ENCODE peak calls at places on chromosome 1, in eight cellular contexts. T is uterus, X is nephron progenitor cell, N is kidney epithelial cell, S is GM23338, B is WTC11, Z is pancreas, A is AG10803. Q is an unnamed sample.
A peak's percentile ranks its signal among the peaks of the same experiment; 100 is the strongest.

GRCh38 chr1:35049116-35049515 is 17.4 kb upstream of the ZMYM6 start:
- DNase-seq in Z (no peak), X (no peak), T (no peak), N (no peak), S (peak; percentile 34), A (peak; percentile 43), B (peak; percentile 26), Q (no peak)

GRCh38 chr1:234139966-234140365 is 233.3 kb upstream of the COA6 start:
- DNase-seq in X (no peak), T (no peak), Z (no peak), S (no peak), N (peak; percentile 82), A (peak; percentile 55), B (no peak), Q (no peak)

GRCh38 chr1:234608026-234608719 is 1.8 kb downstream of the IRF2BP2 start:
- DNase-seq in A (peak; percentile 93), B (peak; percentile 56), Z (peak; percentile 90), T (peak; percentile 73), X (peak; percentile 54), S (peak; percentile 64), N (peak; percentile 79), Q (peak; percentile 67)

GRCh38 chr1:109468903-109469302 is 2.6 kb downstream of the SYPL2 start:
- DNase-seq in S (no peak), T (no peak), A (no peak), X (no peak), B (no peak), N (no peak), Z (no peak), Q (no peak)

GRCh38 chr1:218494449-218494852 is 149.3 kb downstream of the TGFB2 start:
- DNase-seq in A (no peak), B (peak; percentile 60), T (no peak), Z (no peak), S (peak; percentile 78), N (no peak), X (no peak), Q (no peak)

GRCh38 chr1:220410681-220411080 is 117.3 kb upstream of the MARK1 start:
- DNase-seq in A (no peak), X (no peak), T (no peak), B (no peak), N (no peak), Z (no peak), S (no peak), Q (no peak)

GRCh38 chr1:223133301-223133823 is 9.7 kb downstream of the TLR5 start:
- DNase-seq in T (no peak), Z (no peak), B (no peak), X (no peak), A (no peak), S (no peak), N (no peak), Q (no peak)

GRCh38 chr1:173101589-173101988 is 50.8 kb upstream of the TNFSF18 start:
- DNase-seq in B (no peak), S (no peak), X (no peak), N (no peak), Z (no peak), A (no peak), T (no peak), Q (no peak)

GRCh38 chr1:237394263-237394662 is 352.3 kb downstream of the RYR2 start:
- DNase-seq in X (no peak), T (no peak), S (no peak), B (no peak), N (no peak), Z (no peak), A (no peak), Q (no peak)

GRCh38 chr1:153567621-153568366 is 2.1 kb upstream of the S100A2 start:
- DNase-seq in X (no peak), N (peak; percentile 94), T (no peak), Z (no peak), A (peak; percentile 28), B (no peak), S (peak; percentile 57), Q (peak; percentile 12)

GRCh38 chr1:219085988-219086387 is 87.7 kb upstream of the LYPLAL1 start:
- DNase-seq in T (no peak), B (no peak), A (peak; percentile 66), S (no peak), X (no peak), N (no peak), Z (no peak), Q (no peak)

GRCh38 chr1:1619917-1620361 is 4.6 kb downstream of the MIB2 start:
- DNase-seq in Z (peak; percentile 68), A (no peak), T (no peak), N (no peak), B (peak; percentile 67), S (peak; percentile 80), X (peak; percentile 38), Q (no peak)

GRCh38 chr1:46315669-46316403 is 12.3 kb downstream of the UQCRH start:
- DNase-seq in S (no peak), X (no peak), T (no peak), Z (no peak), A (peak; percentile 25), N (no peak), B (no peak), Q (no peak)

GRCh38 chr1:150973826-150974579 is 632 bp downstream of the CERS2 start:
- DNase-seq in N (no peak), S (peak; percentile 53), Z (peak; percentile 80), A (peak; percentile 15), T (peak; percentile 45), X (no peak), B (peak; percentile 39), Q (peak; percentile 64)

GRCh38 chr1:224287714-224288113 is 42.3 kb downstream of the NVL start:
- DNase-seq in Z (no peak), S (peak; percentile 78), T (no peak), X (no peak), N (no peak), B (no peak), A (no peak), Q (no peak)

GRCh38 chr1:193417420-193417819 is 231.0 kb upstream of the B3GALT2 start:
- DNase-seq in A (peak; percentile 19), N (no peak), Z (no peak), T (no peak), X (no peak), S (no peak), B (no peak), Q (no peak)

GRCh38 chr1:41469706-41470105 is 14.8 kb downstream of the EDN2 start:
- DNase-seq in S (no peak), A (no peak), T (no peak), X (no peak), N (no peak), B (no peak), Z (no peak), Q (no peak)

GRCh38 chr1:231803353-231803752 is 176.8 kb downstream of the DISC1 start:
- DNase-seq in B (no peak), Z (no peak), A (peak; percentile 88), T (no peak), X (no peak), N (no peak), S (no peak), Q (no peak)

GRCh38 chr1:160951443-160952128 is 3.0 kb downstream of the ITLN2 start:
- DNase-seq in Z (no peak), X (peak; percentile 58), A (peak; percentile 34), S (peak; percentile 85), N (no peak), B (peak; percentile 71), T (no peak), Q (peak; percentile 80)
- TF ChIP-seq CTCF in Z (peak; percentile 67), X (peak; percentile 65), A (peak; percentile 69), S (peak; percentile 93), N (peak; percentile 64), B (peak; percentile 58), T (no peak), Q (peak; percentile 87)

GRCh38 chr1:242847390-242847993 is 323.0 kb upstream of the PLD5 start:
- DNase-seq in A (no peak), S (peak; percentile 63), X (peak; percentile 34), T (no peak), N (no peak), Z (no peak), B (no peak), Q (no peak)

GRCh38 chr1:242839101-242839500 is 314.6 kb upstream of the PLD5 start:
- DNase-seq in B (no peak), A (no peak), T (no peak), X (no peak), S (no peak), N (no peak), Z (no peak), Q (no peak)

GRCh38 chr1:242842094-242842493 is 317.6 kb upstream of the PLD5 start:
- DNase-seq in A (no peak), T (no peak), X (no peak), B (no peak), S (peak; percentile 62), Z (no peak), N (no peak), Q (no peak)
- TF ChIP-seq CTCF in A (no peak), T (no peak), X (no peak), B (no peak), S (peak; percentile 72), Z (no peak), N (no peak), Q (no peak)

DNA sequence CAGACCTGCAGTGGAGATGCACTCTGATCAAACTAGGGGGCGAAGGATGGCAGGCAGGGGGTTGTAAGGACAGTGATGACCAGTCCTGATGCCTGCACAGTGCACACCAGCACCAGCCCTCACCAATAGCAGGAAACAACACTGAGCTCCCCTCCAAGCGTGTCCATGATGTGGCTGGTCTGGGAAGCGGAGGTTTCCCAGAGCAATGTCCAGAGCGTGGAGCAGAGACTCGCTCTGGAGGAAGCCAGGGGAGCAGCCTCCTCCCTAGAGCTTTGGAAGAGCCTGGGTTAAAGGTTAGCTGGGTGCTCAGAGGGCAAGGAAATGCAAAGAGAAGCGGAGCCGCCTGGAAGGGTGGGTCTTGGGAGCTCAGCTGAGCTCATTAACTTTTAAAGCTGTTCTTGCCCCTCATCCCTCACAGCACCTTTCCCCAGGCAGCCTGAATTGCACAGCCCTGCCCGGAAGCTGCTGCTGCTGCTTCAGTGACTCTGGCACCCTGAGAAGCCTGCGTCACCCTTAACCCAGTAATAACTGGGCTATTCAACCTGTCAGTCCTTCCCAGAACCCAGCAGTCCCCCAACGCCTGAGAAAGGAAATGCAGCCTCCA is 162.2 kb upstream of the RAB4A start:
- DNase-seq in B (no peak), S (peak; percentile 28), N (no peak), Z (no peak), A (no peak), X (peak; percentile 33), T (no peak), Q (no peak)
- TF ChIP-seq CTCF in B (no peak), S (no peak), N (peak; percentile 32), Z (no peak), A (no peak), X (no peak), T (no peak), Q (no peak)

GRCh38 chr1:22747735-22748073 is 37.1 kb downstream of the EPHB2 start:
- DNase-seq in A (no peak), T (no peak), B (no peak), X (no peak), N (no peak), S (no peak), Z (no peak), Q (no peak)

GRCh38 chr1:22749919-22750670 is 39.5 kb downstream of the EPHB2 start:
- DNase-seq in T (peak; percentile 32), Z (no peak), S (no peak), A (peak; percentile 91), B (no peak), N (peak; percentile 93), X (no peak), Q (no peak)

GRCh38 chr1:22751124-22751531 is 40.5 kb downstream of the EPHB2 start:
- DNase-seq in X (no peak), T (no peak), N (no peak), S (peak; percentile 31), A (no peak), B (peak; percentile 26), Z (no peak), Q (no peak)

GRCh38 chr1:22750671-22751016 is 40.0 kb downstream of the EPHB2 start:
- DNase-seq in S (no peak), N (no peak), X (no peak), T (no peak), B (no peak), A (no peak), Z (no peak), Q (no peak)

GRCh38 chr1:22749503-22749902 is 38.9 kb downstream of the EPHB2 start:
- DNase-seq in Z (no peak), N (no peak), X (no peak), B (no peak), A (no peak), S (peak; percentile 26), T (no peak), Q (no peak)
- TF ChIP-seq CTCF in Z (no peak), N (no peak), X (no peak), B (no peak), A (no peak), S (peak; percentile 26), T (no peak), Q (no peak)